ENCODE peak calls at places on chromosomes 1 and 21, in five cellular contexts. J is uterus, N is left ventricle myocardium inferior, U is thoracic aorta, H is ovary. E is an unnamed sample.

GRCh38 chr1:78490861-78491310 is at the start of gene PTGFR:
- DNase-seq in H (peak), U (no peak), J (peak), N (peak), E (peak)

GRCh38 chr21:19123053-19123452 is 719.5 kb upstream of the TMPRSS15 start:
- DNase-seq in H (no peak), J (no peak), U (no peak), N (no peak), E (no peak)

GRCh38 chr1:8560611-8561544 is 243.0 kb downstream of the SLC45A1 start:
- DNase-seq in N (no peak), J (peak), H (no peak), U (no peak), E (no peak)

GRCh38 chr1:43847290-43847689 is 86.3 kb upstream of the ARTN start:
- DNase-seq in H (no peak), N (no peak), U (no peak), J (no peak), E (no peak)

GRCh38 chr1:63618001-63618400 is 24.8 kb downstream of the PGM1 start:
- DNase-seq in J (no peak), H (no peak), U (no peak), N (no peak), E (no peak)

GRCh38 chr1:166391677-166392076 is 224.9 kb upstream of the FAM78B start:
- DNase-seq in H (no peak), U (no peak), J (no peak), N (no peak), E (no peak)

GRCh38 chr1:228781161-228781771 is 46.0 kb downstream of the RHOU start:
- DNase-seq in H (peak), N (peak), J (peak), U (no peak), E (no peak)

GRCh38 chr1:219538886-219539285 is 74.0 kb downstream of the ZC3H11B start:
- DNase-seq in J (no peak), H (no peak), U (no peak), N (no peak), E (no peak)

GRCh38 chr1:219954736-219955421 is 26.5 kb upstream of the SLC30A10 start:
- DNase-seq in H (no peak), J (no peak), N (no peak), U (no peak), E (no peak)

GRCh38 chr1:20684050-20684620 is 23.0 kb upstream of the DDOST start:
- DNase-seq in N (no peak), H (no peak), U (no peak), J (no peak), E (no peak)

GRCh38 chr1:231157311-231157710 is 4.5 kb upstream of the TRIM67 start:
- DNase-seq in N (no peak), U (no peak), J (no peak), H (no peak), E (no peak)

GRCh38 chr21:29078884-29079765 is 5.7 kb upstream of the CCT8 start:
- DNase-seq in H (no peak), N (no peak), J (no peak), U (no peak), E (peak)

GRCh38 chr1:34865981-34866761 is 6.6 kb upstream of the SMIM12 start:
- DNase-seq in J (peak), H (peak), N (peak), U (peak), E (peak)

GRCh38 chr1:228394571-228395394 is 11.9 kb downstream of the TRIM11 start:
- DNase-seq in J (no peak), N (no peak), H (peak), U (no peak), E (no peak)

GRCh38 chr1:20896824-20897223 is 109.7 kb upstream of the HP1BP3 start:
- DNase-seq in U (no peak), N (no peak), H (no peak), J (no peak), E (no peak)

GRCh38 chr1:37171651-37172050 is 137.3 kb upstream of the GRIK3 start:
- DNase-seq in J (no peak), H (no peak), N (no peak), U (no peak), E (no peak)

GRCh38 chr1:203035111-203036000 is 9.1 kb downstream of the PPFIA4 start:
- DNase-seq in J (no peak), H (no peak), N (no peak), U (no peak), E (no peak)

GRCh38 chr1:244137725-244138124 is 86.6 kb downstream of the ZBTB18 start:
- DNase-seq in U (no peak), N (no peak), H (no peak), J (no peak), E (no peak)

GRCh38 chr1:208239518-208240381 is 4.4 kb downstream of the PLXNA2 start:
- DNase-seq in H (peak), U (no peak), N (no peak), J (no peak), E (no peak)

GRCh38 chr1:48019714-48020315 is 22.6 kb upstream of the TRABD2B start:
- DNase-seq in U (peak), N (peak), J (no peak), H (no peak), E (no peak)

GRCh38 chr1:22776051-22776611 is 65.5 kb downstream of the EPHB2 start:
- DNase-seq in U (no peak), H (no peak), J (no peak), N (no peak), E (no peak)

GRCh38 chr1:3284691-3285090 is 169.8 kb upstream of the ARHGEF16 start:
- DNase-seq in H (no peak), J (no peak), U (no peak), N (no peak), E (no peak)

GRCh38 chr21:39972976-39973375 is 105.7 kb downstream of the PCP4 start:
- DNase-seq in N (no peak), J (no peak), U (no peak), H (no peak), E (no peak)
- H3K27ac ChIP-seq in N (no peak), J (no peak), U (no peak), H (no peak), E (no peak)

GRCh38 chr1:26827663-26828062 is 1.2 kb downstream of the ZDHHC18 start:
- DNase-seq in N (no peak), J (no peak), H (peak), U (no peak), E (no peak)
- H3K27ac ChIP-seq in N (peak), J (peak), H (peak), U (peak), E (peak)

DNA sequence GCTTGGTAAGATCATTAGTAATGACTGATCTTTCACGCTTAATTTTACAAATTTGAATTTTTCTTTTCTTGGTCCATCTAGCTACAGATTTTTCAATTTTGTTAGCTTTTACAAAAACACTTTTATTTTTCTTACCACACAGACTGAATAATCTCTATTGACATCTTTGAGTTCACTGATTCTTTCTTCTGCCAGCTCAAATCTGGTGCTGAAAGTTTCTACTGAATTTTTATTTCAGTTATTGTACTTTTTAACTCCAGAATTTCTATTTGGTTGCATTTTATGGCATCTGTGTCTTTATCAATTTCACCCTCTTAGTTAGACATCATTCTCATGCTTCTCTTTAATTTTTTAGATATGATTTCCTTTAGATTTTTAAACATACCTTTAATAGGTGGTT is 584.7 kb downstream of the LMO4 start:
- DNase-seq in N (no peak), J (no peak), H (no peak), U (no peak), E (no peak)
- H3K27ac ChIP-seq in N (no peak), J (no peak), H (no peak), U (no peak), E (no peak)

DNA sequence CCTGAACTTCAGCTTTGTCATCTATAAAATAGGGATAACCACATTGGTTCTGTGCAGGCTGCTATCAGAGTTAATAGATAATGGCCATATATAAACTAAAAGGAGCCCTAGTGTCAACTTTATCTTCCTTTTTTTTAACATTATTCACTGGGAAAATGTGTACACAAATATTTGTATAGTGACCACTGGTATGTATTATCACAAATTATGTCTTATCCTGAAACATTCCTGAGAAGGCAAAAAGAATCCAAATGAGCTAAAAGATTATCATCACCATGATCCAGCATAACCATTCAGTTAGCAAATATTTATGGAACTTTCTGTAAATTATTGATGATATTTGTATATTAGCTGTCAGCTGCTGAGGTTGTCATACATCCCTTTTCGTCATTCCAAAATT is 16.6 kb downstream of the ANGPTL3 start:
- DNase-seq in U (no peak), J (no peak), N (no peak), H (no peak), E (no peak)
- H3K27ac ChIP-seq in U (no peak), J (no peak), N (no peak), H (no peak), E (no peak)

DNA sequence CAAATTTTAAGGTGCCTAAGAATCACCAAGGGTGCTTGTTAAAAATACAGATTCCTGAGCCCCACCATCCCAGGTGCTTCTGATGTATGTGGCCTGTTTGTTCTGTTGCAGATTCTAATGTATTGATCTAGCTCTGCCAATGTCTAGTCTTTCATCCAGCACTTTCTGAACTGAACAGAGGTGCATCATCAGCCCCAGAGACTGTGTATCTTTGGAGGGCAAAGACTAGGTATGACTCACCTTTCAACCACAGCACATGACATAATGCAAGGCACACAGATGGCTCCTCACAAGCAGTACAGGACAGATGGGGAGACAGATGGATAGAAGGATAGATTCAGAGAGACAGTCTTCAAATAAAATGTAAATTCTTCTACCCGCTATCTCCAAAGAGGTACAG is 32.3 kb downstream of the CD58 start:
- DNase-seq in N (no peak), U (no peak), H (no peak), J (no peak), E (no peak)
- H3K27ac ChIP-seq in N (no peak), U (no peak), H (no peak), J (no peak), E (no peak)

GRCh38 chr21:41871302-41872030 is 7.7 kb downstream of the PRDM15 start:
- DNase-seq in J (no peak), H (no peak), U (no peak), N (no peak), E (no peak)

GRCh38 chr21:41868062-41868710 is 11.0 kb downstream of the PRDM15 start:
- DNase-seq in H (no peak), J (no peak), U (no peak), N (no peak), E (no peak)

GRCh38 chr21:41873005-41873404 is 6.1 kb downstream of the PRDM15 start:
- DNase-seq in H (no peak), N (no peak), U (no peak), J (no peak), E (no peak)

GRCh38 chr21:41867313-41867712 is 11.8 kb downstream of the PRDM15 start:
- DNase-seq in H (no peak), U (no peak), N (no peak), J (no peak), E (no peak)

GRCh38 chr21:41869771-41870170 is 9.4 kb downstream of the PRDM15 start:
- DNase-seq in J (no peak), H (no peak), N (no peak), U (no peak), E (no peak)
- H3K27ac ChIP-seq in J (no peak), H (no peak), N (no peak), U (no peak), E (no peak)

DNA sequence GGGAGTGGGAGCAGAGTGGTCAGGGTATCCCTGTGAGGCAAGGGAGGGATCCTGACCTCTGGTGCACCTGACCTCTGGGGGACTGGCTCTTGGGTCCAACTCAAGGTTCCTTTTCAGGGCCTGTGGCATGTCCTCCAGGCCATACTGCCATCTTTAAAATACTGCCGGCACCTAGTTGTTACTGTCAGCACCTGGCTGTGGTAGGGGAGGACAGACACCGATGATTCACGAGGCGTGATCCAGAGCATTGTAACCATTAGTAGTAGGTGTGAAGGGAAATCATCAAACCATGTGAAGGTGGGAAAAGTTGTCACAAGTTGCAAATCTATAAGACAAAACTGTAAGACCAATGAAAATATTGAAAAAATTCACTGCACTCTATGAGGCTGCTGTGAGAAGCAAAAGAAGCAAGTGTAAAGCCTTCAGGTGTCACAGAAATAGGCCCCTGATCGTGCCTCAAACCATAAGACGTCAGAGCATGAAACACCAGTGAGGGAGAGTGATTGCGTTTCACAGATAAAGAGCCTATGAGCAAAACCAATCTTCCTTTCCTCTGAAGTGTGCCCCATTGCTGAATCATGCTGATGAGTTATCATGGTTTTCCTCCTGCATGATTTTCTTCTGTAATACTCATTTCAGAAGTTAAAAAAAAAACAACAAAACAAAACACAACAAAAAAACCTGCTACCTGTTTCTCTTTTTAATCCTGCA is 55.3 kb downstream of the CDC7 start:
- DNase-seq in H (no peak), N (no peak), J (no peak), U (no peak), E (no peak)
- H3K27ac ChIP-seq in H (no peak), N (no peak), J (peak), U (no peak), E (no peak)